ENCODE peak calls at places on chromosome 16, in seven cellular contexts. P is CD8-positive, alpha-beta memory T cell; O is OCI-LY7; L is lower lobe of right lung; R is endodermal cell; U is tibial artery; N is HCT116. G is an unnamed sample.

GRCh38 chr16:81823111-81823510 is 44.0 kb downstream of the PLCG2 start:
- DNase-seq in P (no peak), O (peak), L (peak), R (peak), U (peak), N (no peak), G (peak)

GRCh38 chr16:24634919-24635318 is 94.5 kb upstream of the TNRC6A start:
- DNase-seq in P (no peak), O (no peak), L (no peak), R (no peak), U (no peak), N (no peak), G (no peak)

GRCh38 chr16:3855142-3855541 is 25.4 kb downstream of the CREBBP start:
- DNase-seq in P (no peak), O (no peak), L (no peak), R (no peak), U (no peak), N (no peak), G (no peak)

GRCh38 chr16:24838554-24839266 is 7.1 kb upstream of the SLC5A11 start:
- DNase-seq in P (no peak), O (no peak), L (no peak), R (peak), U (peak), N (no peak), G (peak)

GRCh38 chr16:67264866-67265265 is 14.5 kb upstream of the PLEKHG4 start:
- DNase-seq in P (no peak), O (no peak), L (peak), R (no peak), U (peak), N (no peak), G (no peak)

GRCh38 chr16:60648260-60648659 is 1388.0 kb downstream of the CDH8 start:
- DNase-seq in P (no peak), O (no peak), L (no peak), R (no peak), U (no peak), N (no peak), G (no peak)

GRCh38 chr16:14377326-14377725 is 252.7 kb downstream of the PARN start:
- DNase-seq in P (no peak), O (no peak), L (no peak), R (no peak), U (no peak), N (no peak), G (no peak)

GRCh38 chr16:86987746-86988670 is 329.2 kb downstream of the C16orf95 start:
- DNase-seq in P (no peak), O (no peak), L (no peak), R (no peak), U (no peak), N (no peak), G (no peak)

GRCh38 chr16:21656795-21657768 is 4.7 kb upstream of the IGSF6 start:
- DNase-seq in P (peak), O (peak), L (no peak), R (peak), U (no peak), N (peak), G (no peak)

GRCh38 chr16:15966420-15967222 is 17.2 kb downstream of the ABCC1 start:
- DNase-seq in P (no peak), O (no peak), L (no peak), R (no peak), U (no peak), N (peak), G (no peak)

GRCh38 chr16:6674071-6674470 is 658.6 kb upstream of the RBFOX1 start:
- DNase-seq in P (no peak), O (no peak), L (no peak), R (no peak), U (no peak), N (no peak), G (no peak)

GRCh38 chr16:85983606-85984005 is 84.6 kb downstream of the IRF8 start:
- DNase-seq in P (no peak), O (no peak), L (no peak), R (no peak), U (no peak), N (no peak), G (no peak)

GRCh38 chr16:12729448-12729847 is 74.2 kb downstream of the CPPED1 start:
- DNase-seq in P (no peak), O (no peak), L (no peak), R (no peak), U (no peak), N (no peak), G (no peak)

GRCh38 chr16:74627506-74628220 is 20.7 kb upstream of the GLG1 start:
- DNase-seq in P (no peak), O (no peak), L (no peak), R (no peak), U (no peak), N (no peak), G (no peak)

GRCh38 chr16:85750827-85751641 is at the start of gene C16orf74:
- DNase-seq in P (no peak), O (peak), L (peak), R (peak), U (no peak), N (no peak), G (no peak)

DNA sequence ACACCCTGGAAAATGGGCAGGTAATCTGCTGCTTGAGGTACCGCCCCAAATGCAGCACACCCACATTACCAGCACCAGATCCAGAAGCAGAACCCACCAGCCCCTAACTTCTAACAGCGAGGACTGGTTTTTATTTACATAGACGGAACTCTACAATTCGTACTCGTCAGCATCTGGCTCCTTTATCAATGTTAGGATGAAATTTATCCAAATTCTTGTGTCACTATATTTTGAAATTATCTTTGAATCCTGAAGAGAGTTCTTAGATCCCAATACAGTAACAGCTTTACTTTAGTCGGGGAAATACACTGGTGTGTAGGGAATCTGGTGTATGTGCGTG is 332 bp upstream of the ALG1 start:
- DNase-seq in P (no peak), O (no peak), L (no peak), R (no peak), U (no peak), N (no peak), G (peak)
- H3K27ac ChIP-seq in P (peak), O (peak), L (peak), R (no peak), U (peak), N (peak), G (peak)

GRCh38 chr16:73047221-73047535 is 750 bp downstream of the ZFHX3 start:
- DNase-seq in P (no peak), O (no peak), L (no peak), R (no peak), U (peak), N (no peak), G (no peak)
- H3K27ac ChIP-seq in P (no peak), O (no peak), L (peak), R (no peak), U (peak), N (peak), G (peak)

GRCh38 chr16:17612336-17612735 is 141.6 kb upstream of the XYLT1 start:
- DNase-seq in P (no peak), O (no peak), L (no peak), R (no peak), U (no peak), N (no peak), G (no peak)
- H3K27ac ChIP-seq in P (no peak), O (no peak), L (no peak), R (no peak), U (no peak), N (no peak), G (no peak)

GRCh38 chr16:10584956-10585561 is 4.7 kb upstream of the EMP2 start:
- DNase-seq in P (no peak), O (no peak), L (no peak), R (no peak), U (no peak), N (no peak), G (no peak)
- H3K27ac ChIP-seq in P (no peak), O (no peak), L (no peak), R (no peak), U (no peak), N (no peak), G (no peak)

GRCh38 chr16:57283956-57284205 is 591 bp downstream of the PLLP start:
- DNase-seq in P (no peak), O (no peak), L (no peak), R (no peak), U (no peak), N (no peak), G (no peak)

GRCh38 chr16:57282510-57283213 is 1.8 kb downstream of the PLLP start:
- DNase-seq in P (no peak), O (no peak), L (no peak), R (no peak), U (no peak), N (no peak), G (no peak)

GRCh38 chr16:57279780-57280638 is 4.5 kb downstream of the PLLP start:
- DNase-seq in P (no peak), O (no peak), L (no peak), R (no peak), U (no peak), N (no peak), G (no peak)

GRCh38 chr16:57283214-57283955 is 1.1 kb downstream of the PLLP start:
- DNase-seq in P (no peak), O (no peak), L (peak), R (no peak), U (no peak), N (no peak), G (no peak)

GRCh38 chr16:57281791-57282190 is 2.7 kb downstream of the PLLP start:
- DNase-seq in P (no peak), O (no peak), L (no peak), R (no peak), U (no peak), N (no peak), G (no peak)
- H3K27ac ChIP-seq in P (no peak), O (no peak), L (peak), R (no peak), U (no peak), N (no peak), G (no peak)

DNA sequence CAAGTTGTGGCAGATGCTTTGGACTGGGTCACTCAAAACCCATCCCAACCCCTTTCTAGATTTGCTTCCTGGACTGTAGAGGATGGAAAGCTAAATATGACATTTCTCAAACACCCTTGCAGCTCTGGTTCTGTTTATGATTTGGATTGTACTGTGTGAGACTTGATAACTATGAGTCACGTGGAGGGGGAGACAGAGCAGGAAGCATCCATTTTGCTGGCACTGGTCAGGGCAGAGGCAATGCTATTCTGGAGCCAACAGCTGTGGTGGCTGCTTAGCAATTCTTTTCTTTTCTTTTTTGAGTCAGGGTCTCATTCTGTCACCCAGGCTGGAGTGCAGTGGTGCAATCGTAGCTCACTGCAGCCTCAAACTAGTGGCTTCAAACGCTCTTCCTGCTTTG is 13.6 kb upstream of the TERF2 start:
- DNase-seq in P (no peak), O (no peak), L (no peak), R (no peak), U (no peak), N (no peak), G (no peak)
- H3K27ac ChIP-seq in P (no peak), O (no peak), L (no peak), R (no peak), U (no peak), N (peak), G (no peak)

GRCh38 chr16:1825381-1825863 is 1.2 kb downstream of the HAGH start:
- DNase-seq in P (no peak), O (no peak), L (no peak), R (no peak), U (no peak), N (no peak), G (no peak)
- H3K27ac ChIP-seq in P (peak), O (no peak), L (peak), R (no peak), U (peak), N (peak), G (no peak)

GRCh38 chr16:89099905-89100304 is 6.3 kb downstream of the ACSF3 start:
- DNase-seq in P (peak), O (peak), L (no peak), R (no peak), U (no peak), N (no peak), G (no peak)

GRCh38 chr16:89100601-89101302 is 7.1 kb downstream of the ACSF3 start:
- DNase-seq in P (no peak), O (no peak), L (no peak), R (no peak), U (no peak), N (no peak), G (no peak)

GRCh38 chr16:89097528-89097846 is 3.8 kb downstream of the ACSF3 start:
- DNase-seq in P (no peak), O (peak), L (no peak), R (no peak), U (no peak), N (no peak), G (no peak)

GRCh38 chr16:89096768-89097527 is 3.3 kb downstream of the ACSF3 start:
- DNase-seq in P (peak), O (peak), L (no peak), R (no peak), U (no peak), N (no peak), G (no peak)

DNA sequence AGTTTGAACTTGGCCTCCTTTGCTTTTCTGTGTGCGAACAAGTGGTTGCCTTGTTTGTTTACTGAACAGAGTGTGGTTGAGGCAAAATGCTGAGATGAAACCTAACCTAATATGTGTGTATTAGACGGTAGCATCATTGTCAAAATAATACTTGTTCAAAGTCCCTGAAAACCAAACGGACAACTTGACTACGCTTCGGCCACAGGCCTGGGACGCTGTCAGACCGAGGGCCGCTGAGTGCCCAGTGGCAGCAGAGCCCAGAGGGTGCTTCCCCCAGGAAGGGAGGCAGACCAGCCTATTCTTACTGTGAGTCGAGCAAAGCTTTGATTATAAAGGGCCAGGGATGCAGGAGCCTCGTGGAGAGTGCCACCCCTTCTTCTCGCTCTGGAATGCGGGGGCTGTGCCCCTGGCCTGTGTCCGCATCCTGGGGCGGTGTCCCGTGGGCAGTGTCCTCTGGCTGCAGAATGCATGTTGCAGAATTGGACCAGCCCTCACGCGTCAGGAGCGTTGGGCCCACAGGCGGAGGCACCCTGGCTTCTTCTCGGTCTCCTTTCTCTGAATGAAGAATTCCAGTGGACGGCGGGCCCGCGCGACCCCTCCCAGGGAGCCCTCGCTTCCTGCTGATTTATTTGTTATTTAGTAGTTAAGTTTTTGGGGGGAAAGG is 5.2 kb downstream of the ACSF3 start:
- DNase-seq in P (no peak), O (no peak), L (no peak), R (no peak), U (no peak), N (no peak), G (no peak)
- H3K27ac ChIP-seq in P (no peak), O (peak), L (no peak), R (no peak), U (no peak), N (no peak), G (no peak)

G was measured in ascending aorta.